ENCODE peak calls at places on chromosomes 13 and 19, in five cellular contexts. C, B, U, X and K are unnamed samples.

GRCh38 chr13:27978301-27978968 is 9.3 kb upstream of the CDX2 start:
- DNase-seq in U (peak), C (no peak), X (no peak), B (no peak), K (no peak)

GRCh38 chr19:5101871-5102270 is 133.0 kb downstream of the KDM4B start:
- DNase-seq in X (no peak), C (no peak), B (no peak), U (no peak), K (no peak)

GRCh38 chr13:50230365-50230978 is 215.2 kb downstream of the KCNRG start:
- DNase-seq in C (no peak), X (no peak), U (no peak), B (peak), K (no peak)

GRCh38 chr13:36718146-36718545 is 44.3 kb downstream of the SERTM1 start:
- DNase-seq in B (no peak), C (no peak), U (no peak), X (no peak), K (no peak)

GRCh38 chr13:99992376-99992775 is 10.8 kb downstream of the ZIC2 start:
- DNase-seq in U (no peak), C (no peak), B (no peak), X (no peak), K (no peak)

GRCh38 chr19:55467236-55468053 is 2.9 kb upstream of the C19orf85 start:
- DNase-seq in B (peak), U (peak), X (peak), C (peak), K (no peak)

GRCh38 chr13:96958286-96958891 is 35.9 kb downstream of the OXGR1 start:
- DNase-seq in X (peak), U (no peak), C (peak), B (peak), K (no peak)

GRCh38 chr13:30415430-30416030 is 6.8 kb upstream of the UBE2L5 start:
- DNase-seq in X (no peak), B (no peak), U (no peak), C (no peak), K (no peak)

GRCh38 chr13:31769581-31769980 is 30.3 kb downstream of the RXFP2 start:
- DNase-seq in C (no peak), X (no peak), B (no peak), U (no peak), K (no peak)

GRCh38 chr13:43961909-43962308 is 82.2 kb downstream of the LACC1 start:
- DNase-seq in B (no peak), U (no peak), C (no peak), X (no peak), K (no peak)

GRCh38 chr13:102318233-102318632 is 83.6 kb downstream of the FGF14 start:
- DNase-seq in C (no peak), B (no peak), X (no peak), U (no peak), K (no peak)

GRCh38 chr19:2969104-2969504 is 8.3 kb upstream of the TLE6 start:
- DNase-seq in X (peak), B (no peak), C (no peak), U (no peak), K (no peak)
- TF ChIP-seq JUN in X (no peak), B (no peak), C (no peak), U (no peak), K (no peak)

GRCh38 chr13:113821847-113822246 is 42.0 kb downstream of the GAS6 start:
- DNase-seq in U (no peak), X (no peak), B (no peak), C (no peak), K (no peak)
- TF ChIP-seq JUN in U (no peak), X (no peak), B (no peak), C (no peak), K (no peak)

DNA sequence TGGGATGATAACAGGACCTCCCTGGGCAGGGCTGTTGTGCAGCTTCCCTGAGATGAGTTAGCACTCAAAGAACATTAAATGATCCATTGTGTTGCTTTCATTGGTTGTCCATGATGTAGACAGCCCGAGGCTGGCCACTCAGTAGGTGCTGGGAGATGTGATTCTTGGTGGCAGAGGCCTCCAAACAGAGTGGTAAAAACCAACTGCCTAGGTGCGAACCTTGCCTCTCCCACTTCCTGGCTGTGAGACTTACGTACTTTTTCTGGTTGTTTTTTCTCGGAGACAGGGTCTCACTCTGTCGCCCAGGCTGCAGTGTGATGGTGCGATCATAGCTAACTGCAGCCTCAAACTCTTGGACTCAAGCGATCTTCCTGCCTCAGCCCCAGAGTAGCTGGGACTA is 6.2 kb downstream of the SARS2 start:
- DNase-seq in C (no peak), B (no peak), U (no peak), X (no peak), K (no peak)
- TF ChIP-seq JUN in C (no peak), B (no peak), U (no peak), X (no peak), K (no peak)

GRCh38 chr13:108958013-108958376 is 328.6 kb downstream of the MYO16 start:
- DNase-seq in X (no peak), U (no peak), C (no peak), B (no peak), K (no peak)
- TF ChIP-seq JUN in X (no peak), U (no peak), C (no peak), B (no peak), K (no peak)

GRCh38 chr19:21691656-21692055 is 75.7 kb downstream of the ZNF100 start:
- DNase-seq in X (no peak), C (no peak), B (no peak), U (no peak), K (no peak)
- TF ChIP-seq JUN in X (no peak), C (no peak), B (no peak), U (no peak), K (no peak)